ENCODE peak calls at places on chromosome 9, in seven cellular contexts. I is NCI-H774; X is endothelial cell of umbilical vein; S is CD4-positive, CD25-positive, alpha-beta regulatory T cell; O is CD4-positive, alpha-beta T cell; L is spleen; P is endothelial cell. C is an unnamed sample.

GRCh38 chr9:129102791-129103594 is 7.6 kb downstream of the CRAT start:
- DNase-seq in L (no peak), O (no peak), I (peak; percentile 24), P (peak; percentile 63), X (peak; percentile 27), S (no peak), C (no peak)

GRCh38 chr9:93231121-93231694 is 47.3 kb downstream of the WNK2 start:
- DNase-seq in L (peak; percentile 76), P (no peak), O (no peak), S (no peak), I (no peak), X (no peak), C (no peak)

GRCh38 chr9:137545123-137545522 is 5.1 kb downstream of the PNPLA7 start:
- DNase-seq in L (no peak), S (no peak), I (no peak), O (no peak), X (no peak), P (no peak), C (no peak)

GRCh38 chr9:93260290-93261066 is 76.5 kb downstream of the WNK2 start:
- DNase-seq in P (no peak), I (no peak), S (no peak), L (peak; percentile 66), X (no peak), O (no peak), C (no peak)

GRCh38 chr9:35814106-35814840 is 569 bp downstream of the HINT2 start:
- DNase-seq in P (peak; percentile 76), I (peak; percentile 36), X (peak; percentile 46), S (peak; percentile 26), L (peak; percentile 92), O (no peak), C (no peak)

GRCh38 chr9:129166962-129167557 is 11.0 kb downstream of the IER5L start:
- DNase-seq in L (no peak), S (no peak), O (peak; percentile 20), P (no peak), I (peak; percentile 76), X (peak; percentile 90), C (no peak)

GRCh38 chr9:125074976-125075375 is 68.4 kb downstream of the SCAI start:
- DNase-seq in O (no peak), I (no peak), S (no peak), L (no peak), P (no peak), X (peak; percentile 57), C (no peak)

GRCh38 chr9:87437966-87438365 is 59.7 kb upstream of the DAPK1 start:
- DNase-seq in S (no peak), O (no peak), I (no peak), P (no peak), L (no peak), X (no peak), C (no peak)

GRCh38 chr9:128683340-128684064 is 5.5 kb upstream of the SET start:
- DNase-seq in O (no peak), I (no peak), P (no peak), S (no peak), L (peak; percentile 92), X (peak; percentile 16), C (no peak)

GRCh38 chr9:214488-215448 is at the start of gene DOCK8:
- DNase-seq in P (peak; percentile 78), I (no peak), X (peak; percentile 24), O (peak; percentile 34), L (peak; percentile 97), S (peak; percentile 25), C (no peak)

GRCh38 chr9:3528466-3528865 is 2.7 kb upstream of the RFX3 start:
- DNase-seq in P (no peak), L (no peak), I (peak; percentile 64), X (no peak), S (peak; percentile 37), O (peak; percentile 24), C (peak; percentile 78)

GRCh38 chr9:131732636-131733340 is 7.1 kb downstream of the RAPGEF1 start:
- DNase-seq in S (peak; percentile 39), I (no peak), P (no peak), O (peak; percentile 24), L (no peak), X (no peak), C (no peak)

GRCh38 chr9:124810513-124811355 is 33.8 kb downstream of the OLFML2A start:
- DNase-seq in L (no peak), O (no peak), X (no peak), P (peak; percentile 36), I (no peak), S (no peak), C (no peak)

GRCh38 chr9:69412741-69413150 is 87.7 kb downstream of the ENTREP1 start:
- DNase-seq in X (peak; percentile 74), I (no peak), S (no peak), P (peak; percentile 80), L (no peak), O (no peak), C (no peak)

GRCh38 chr9:127825319-127826051 is 22.8 kb downstream of the FPGS start:
- DNase-seq in I (peak; percentile 22), S (no peak), P (peak; percentile 78), X (no peak), L (peak; percentile 85), O (no peak), C (no peak)

GRCh38 chr9:93258818-93259489 is 75.0 kb downstream of the WNK2 start:
- DNase-seq in L (peak; percentile 67), S (no peak), X (no peak), P (no peak), I (no peak), O (no peak), C (no peak)

GRCh38 chr9:129568560-129569505 is 52.1 kb downstream of the C9orf50 start:
- DNase-seq in X (no peak), L (no peak), S (no peak), P (peak; percentile 48), O (peak; percentile 15), I (no peak), C (no peak)

GRCh38 chr9:99778308-99778707 is 43.4 kb upstream of the NR4A3 start:
- DNase-seq in I (no peak), O (no peak), S (no peak), X (peak; percentile 13), L (no peak), P (no peak), C (no peak)

GRCh38 chr9:87871425-87872078 is 11.1 kb upstream of the SPATA31E1 start:
- DNase-seq in S (no peak), I (no peak), O (no peak), X (no peak), L (no peak), P (no peak), C (no peak)

GRCh38 chr9:90065001-90065400 is 460.2 kb downstream of the GADD45G start:
- DNase-seq in I (no peak), O (no peak), X (no peak), L (no peak), S (no peak), P (no peak), C (no peak)

GRCh38 chr9:136312436-136312835 is 8.5 kb upstream of the CCDC187 start:
- DNase-seq in I (no peak), S (peak; percentile 18), P (peak; percentile 48), O (peak; percentile 28), L (no peak), X (peak; percentile 51), C (no peak)

GRCh38 chr9:27353405-27354229 is 56.7 kb upstream of the EQTN start:
- DNase-seq in I (no peak), P (no peak), O (no peak), S (no peak), L (peak; percentile 76), X (no peak), C (no peak)